ENCODE peak calls at places on chromosomes 11 and 22, in ten cellular contexts. B, E, Q, J, N, S, U, F, D and M are unnamed samples. For H3K27me3, the result is how much of the 10 kb centered on the place peaks cover.

GRCh38 chr11:19921976-19922688 is 209.5 kb downstream of the NAV2 start:
- DNase-seq in S (no peak), B (no peak), E (no peak), N (no peak), F (no peak), J (no peak), U (no peak), D (no peak), Q (no peak), M (no peak)

GRCh38 chr11:121300313-121300971 is 7.9 kb downstream of the SC5D start:
- DNase-seq in D (no peak), J (no peak), F (no peak), N (no peak), U (no peak), S (no peak), E (no peak), Q (no peak), B (no peak), M (no peak)

GRCh38 chr11:119764108-119764874 is 35.3 kb upstream of the NECTIN1 start:
- DNase-seq in D (peak), E (peak), F (no peak), B (peak), J (peak), N (no peak), U (peak), Q (peak), S (no peak), M (peak)

GRCh38 chr11:9461760-9462134 is 935 bp downstream of the ZNF143 start:
- DNase-seq in N (no peak), J (no peak), Q (no peak), D (no peak), F (no peak), U (peak), S (peak), E (no peak), B (no peak), M (no peak)

GRCh38 chr11:66002648-66003225 is 434 bp downstream of the BANF1 start:
- DNase-seq in D (peak), N (no peak), F (no peak), U (peak), E (peak), S (no peak), Q (peak), B (peak), J (peak), M (peak)

GRCh38 chr11:6438979-6439571 is 1.7 kb downstream of the HPX start:
- DNase-seq in Q (no peak), J (no peak), E (peak), U (peak), S (no peak), D (peak), F (no peak), N (no peak), B (no peak), M (peak)

GRCh38 chr11:78202733-78203167 is 14.0 kb downstream of the USP35 start:
- DNase-seq in F (no peak), J (no peak), U (no peak), S (peak), D (peak), B (no peak), E (no peak), Q (no peak), N (peak), M (no peak)

GRCh38 chr11:65503606-65503922 is 4.7 kb downstream of the MALAT1 start:
- DNase-seq in D (no peak), Q (no peak), J (no peak), N (no peak), E (no peak), U (peak), S (no peak), B (no peak), F (no peak), M (no peak)

GRCh38 chr11:110979696-110980095 is 265.8 kb upstream of the POU2AF2 start:
- DNase-seq in B (no peak), F (no peak), U (peak), N (no peak), S (no peak), Q (no peak), E (peak), D (no peak), J (no peak), M (no peak)

GRCh38 chr11:62882811-62883496 is 2.3 kb downstream of the SLC3A2 start:
- DNase-seq in S (no peak), U (no peak), Q (no peak), J (no peak), E (no peak), D (no peak), N (no peak), F (no peak), B (no peak), M (no peak)

GRCh38 chr22:43060213-43060612 is 29.0 kb downstream of the TTLL1 start:
- DNase-seq in E (peak), D (peak), F (no peak), S (no peak), U (no peak), J (no peak), N (no peak), Q (no peak), B (peak), M (peak)

GRCh38 chr11:112644410-112645131 is 316.6 kb upstream of the NCAM1 start:
- DNase-seq in F (no peak), E (no peak), D (no peak), J (no peak), N (no peak), B (no peak), S (no peak), U (no peak), Q (no peak), M (no peak)

GRCh38 chr22:24694971-24695928 is 79.3 kb downstream of the PIWIL3 start:
- DNase-seq in Q (no peak), S (no peak), D (no peak), N (no peak), B (no peak), E (no peak), F (no peak), U (no peak), J (no peak), M (no peak)

GRCh38 chr22:49825944-49826602 is 1.6 kb downstream of the BRD1 start:
- DNase-seq in D (no peak), S (peak), J (no peak), N (peak), E (no peak), U (peak), Q (no peak), F (no peak), B (no peak), M (no peak)

GRCh38 chr11:95659088-95659487 is 130.5 kb downstream of the FAM76B start:
- DNase-seq in Q (no peak), F (peak), D (no peak), J (no peak), B (no peak), U (peak), E (no peak), N (no peak), S (no peak), M (no peak)

GRCh38 chr11:67357831-67358555 is 4.6 kb upstream of the POLD4 start:
- DNase-seq in Q (no peak), U (peak), E (peak), B (no peak), D (no peak), S (no peak), F (no peak), N (no peak), J (no peak), M (no peak)

GRCh38 chr11:32006799-32007388 is 84.0 kb upstream of the RCN1 start:
- DNase-seq in E (peak), F (peak), U (peak), N (no peak), Q (no peak), J (no peak), D (peak), S (no peak), B (no peak), M (peak)

GRCh38 chr11:105612766-105613165 is 2.9 kb downstream of the GRIA4 start:
- DNase-seq in U (no peak), Q (no peak), S (no peak), J (no peak), B (no peak), D (no peak), E (no peak), F (no peak), N (no peak), M (no peak)

GRCh38 chr11:1852885-1853284 is at the start of gene LSP1:
- DNase-seq in F (no peak), B (no peak), S (peak), N (peak), E (no peak), D (no peak), Q (no peak), J (no peak), U (no peak), M (no peak)
- H3K4me3 ChIP-seq in F (no peak), B (no peak), S (peak), N (peak), E (no peak), D (no peak), Q (peak), J (peak), U (no peak), M (no peak)

DNA sequence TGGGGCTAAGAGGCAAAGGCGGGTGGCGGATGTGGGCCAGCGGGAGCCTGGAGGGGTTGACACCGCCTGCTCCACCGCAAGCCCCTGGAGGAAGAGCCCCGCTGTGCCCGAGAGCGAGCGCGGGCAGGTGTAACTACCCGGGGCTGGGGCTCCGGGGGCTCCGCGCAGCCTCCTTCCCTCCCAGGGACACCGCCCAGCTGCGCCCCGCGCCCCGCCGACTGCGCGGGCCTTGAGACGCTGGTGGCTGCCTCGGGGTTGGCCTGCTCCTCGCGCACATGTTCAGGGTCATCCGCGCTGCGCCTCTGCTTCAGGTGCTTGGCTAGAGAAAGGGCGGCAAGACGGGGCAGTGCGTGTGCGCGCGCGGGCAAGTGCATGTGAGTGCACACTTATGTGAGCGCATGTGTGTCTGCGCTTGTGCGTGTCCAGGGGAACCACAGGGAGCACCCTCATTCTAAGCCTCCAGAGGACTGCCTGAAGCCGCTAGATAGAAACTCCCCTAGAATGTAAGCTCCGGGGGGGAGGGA is 197.5 kb upstream of the TMEM45B start:
- DNase-seq in D (no peak), E (no peak), N (no peak), B (no peak), F (no peak), Q (no peak), U (no peak), J (no peak), S (no peak), M (no peak)
- H3K27me3 ChIP-seq in D (under half), E (under half), N (under half), B (under half), F (half or more), Q (half or more), U (under half), J (under half), S (under half), M (under half)

DNA sequence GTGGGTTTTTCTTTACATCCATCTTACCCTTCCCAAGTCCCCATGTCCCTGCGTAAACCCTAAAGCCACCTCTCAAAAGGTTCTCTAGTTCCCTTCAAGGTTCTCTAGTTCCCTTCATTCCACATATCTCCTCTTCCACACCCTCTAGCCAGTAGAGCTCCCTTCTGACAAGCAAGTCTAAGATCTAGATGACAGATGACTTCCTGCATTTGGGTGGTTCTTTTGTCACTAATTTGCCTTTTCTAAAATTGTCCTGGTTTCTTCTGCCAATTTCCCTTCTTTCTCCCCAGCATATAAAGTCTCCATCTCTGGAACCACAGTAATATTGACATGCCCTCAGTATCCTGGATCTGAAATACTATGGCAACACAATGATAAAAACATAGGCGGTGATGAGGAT is 7.8 kb downstream of the CD3E start:
- DNase-seq in B (no peak), D (no peak), F (no peak), Q (no peak), N (peak), U (no peak), E (no peak), J (no peak), S (no peak), M (no peak)
- H3K27ac ChIP-seq in B (no peak), D (no peak), F (no peak), Q (no peak), N (peak), U (no peak), E (no peak), J (no peak), S (no peak), M (no peak)

GRCh38 chr22:26658671-26659478 is 1.5 kb downstream of the MIAT start:
- DNase-seq in Q (no peak), E (peak), D (peak), F (peak), B (peak), S (peak), U (peak), J (no peak), N (peak), M (peak)
- H3K4me3 ChIP-seq in Q (peak), E (no peak), D (no peak), F (peak), B (peak), S (peak), U (peak), J (no peak), N (peak), M (peak)

DNA sequence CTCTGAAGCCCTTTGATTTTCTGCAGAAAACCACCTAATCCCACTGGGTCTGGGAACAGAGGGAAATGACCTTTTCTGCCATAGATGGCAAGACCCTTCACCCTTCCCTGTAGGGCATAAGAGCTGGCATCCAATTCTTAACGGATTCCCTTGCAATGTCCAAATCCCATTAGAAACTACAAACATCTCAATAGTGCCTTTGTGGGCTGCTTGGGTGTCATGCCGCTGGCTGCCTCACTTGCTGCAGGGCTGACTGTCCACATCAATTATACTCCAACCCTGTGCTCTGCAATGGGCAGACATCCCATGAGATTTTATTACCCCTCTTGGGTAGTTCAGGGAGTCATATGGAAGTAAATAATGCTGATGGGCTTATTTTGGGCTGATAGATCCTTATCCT is 7.2 kb downstream of the GRAP2 start:
- DNase-seq in N (no peak), E (no peak), Q (no peak), U (no peak), D (no peak), S (no peak), B (no peak), F (no peak), J (no peak), M (no peak)
- H3K27me3 ChIP-seq in N (under half), E (under half), Q (half or more), U (under half), D (under half), S (under half), B (under half), F (under half), J (under half), M (under half)

GRCh38 chr11:72704028-72704782 is 30.0 kb upstream of the PDE2A start:
- DNase-seq in B (no peak), U (no peak), S (no peak), D (no peak), Q (no peak), J (no peak), E (no peak), N (no peak), F (no peak), M (no peak)
- H3K27ac ChIP-seq in B (peak), U (peak), S (no peak), D (no peak), Q (peak), J (no peak), E (peak), N (no peak), F (no peak), M (no peak)

DNA sequence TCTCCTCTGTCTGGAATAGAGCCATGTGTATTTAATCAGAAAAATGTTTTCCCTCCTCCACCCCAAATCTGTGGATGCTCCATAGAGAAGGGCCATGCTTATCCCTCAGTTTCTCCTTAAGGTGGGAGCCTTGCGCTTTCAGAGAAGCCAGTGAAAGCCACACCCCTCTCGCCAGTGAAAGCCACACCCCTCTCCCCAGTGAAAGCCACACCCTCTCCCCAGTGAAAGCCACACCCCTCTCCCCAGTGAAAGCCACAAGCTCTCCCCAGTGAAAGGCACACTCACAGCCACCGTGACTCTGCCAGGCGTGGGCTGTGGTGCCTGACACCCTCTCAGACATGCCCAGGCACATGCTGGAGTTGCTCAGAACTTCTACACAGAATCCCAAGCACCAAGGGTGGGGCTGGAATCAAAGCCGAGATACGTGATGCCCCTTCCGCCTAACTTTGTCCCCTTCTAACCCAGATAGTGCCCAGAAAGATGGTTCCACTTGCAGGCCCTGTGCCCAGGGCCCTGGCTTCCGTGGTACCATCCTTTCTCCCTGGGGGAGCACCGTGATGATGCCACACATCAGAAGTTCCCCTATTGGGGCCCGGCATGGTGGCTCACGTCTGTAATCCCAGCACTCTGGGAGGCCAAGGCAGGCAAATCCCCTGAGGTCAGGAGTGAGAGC is 16.5 kb upstream of the PRR5 start:
- DNase-seq in S (peak), Q (no peak), B (peak), N (peak), E (peak), D (peak), F (no peak), J (no peak), U (peak), M (peak)
- H3K4me3 ChIP-seq in S (no peak), Q (no peak), B (no peak), N (peak), E (no peak), D (no peak), F (no peak), J (no peak), U (no peak), M (no peak)

DNA sequence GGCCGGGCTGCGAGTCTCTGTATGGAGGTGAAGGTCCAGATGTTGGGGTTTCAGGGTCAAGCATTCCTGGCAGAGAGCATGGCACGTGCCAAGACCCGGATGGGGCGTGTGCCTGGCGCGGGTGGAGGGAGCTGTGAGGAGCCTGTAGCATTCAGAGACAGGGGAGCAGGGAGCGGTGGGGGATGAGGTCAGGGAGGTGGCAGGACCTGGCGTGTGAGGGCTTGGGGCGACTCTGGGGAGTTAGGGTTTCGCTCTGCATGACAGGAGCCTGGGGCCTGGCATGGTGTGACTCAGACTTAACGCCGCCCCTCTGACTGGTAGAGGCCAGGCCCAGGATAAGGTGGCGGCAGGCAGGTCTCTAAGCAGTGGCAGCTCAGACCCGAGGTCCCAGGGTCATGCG is 103.0 kb downstream of the KCNQ1 start:
- DNase-seq in B (no peak), S (no peak), Q (peak), N (no peak), D (peak), E (no peak), J (peak), F (no peak), U (no peak), M (no peak)
- H3K27me3 ChIP-seq in B (under half), S (under half), Q (under half), N (under half), D (under half), E (under half), J (under half), F (under half), U (under half), M (under half)

GRCh38 chr11:72072348-72072747 is 8.0 kb downstream of the NUMA1 start:
- DNase-seq in Q (no peak), E (peak), N (no peak), U (peak), B (no peak), D (no peak), S (no peak), F (peak), J (no peak), M (peak)
- H3K27ac ChIP-seq in Q (no peak), E (peak), N (no peak), U (peak), B (peak), D (no peak), S (no peak), F (peak), J (no peak), M (peak)

GRCh38 chr22:44737414-44738346 is 14.7 kb upstream of the ARHGAP8 start:
- DNase-seq in E (no peak), D (no peak), N (no peak), U (no peak), S (no peak), B (no peak), Q (no peak), F (no peak), J (peak), M (no peak)
- H3K4me3 ChIP-seq in E (no peak), D (no peak), N (no peak), U (no peak), S (no peak), B (no peak), Q (no peak), F (no peak), J (no peak), M (no peak)